ENCODE peak calls at places on chromosomes 5 and 9, in four cellular contexts. One of them, this sample, is unnamed.
A peak's percentile ranks its signal among the peaks of the same experiment; 100 is the strongest.

GRCh38 chr5:14082523-14082922 is 60.6 kb upstream of the TRIO start:
- DNase-seq in gastrocnemius medialis: no peak
- DNase-seq in uterus: no peak
- DNase-seq in tibial nerve: no peak
- DNase-seq in this sample: no peak

GRCh38 chr5:175124251-175124813 is 319.6 kb downstream of the DRD1 start:
- DNase-seq in tibial nerve: no peak
- DNase-seq in gastrocnemius medialis: no peak
- DNase-seq in uterus: no peak
- DNase-seq in this sample: peak; percentile 77

GRCh38 chr9:126986506-126986951 is 71.9 kb downstream of the RALGPS1 start:
- DNase-seq in tibial nerve: no peak
- DNase-seq in uterus: no peak
- DNase-seq in gastrocnemius medialis: no peak
- DNase-seq in this sample: no peak

GRCh38 chr5:57199866-57200265 is 26.0 kb downstream of the GPBP1 start:
- DNase-seq in gastrocnemius medialis: no peak
- DNase-seq in uterus: no peak
- DNase-seq in tibial nerve: no peak
- DNase-seq in this sample: no peak

GRCh38 chr5:100595152-100595811 is 60.1 kb downstream of the FAM174A start:
- DNase-seq in gastrocnemius medialis: peak; percentile 75
- DNase-seq in tibial nerve: no peak
- DNase-seq in uterus: peak; percentile 15
- DNase-seq in this sample: no peak

GRCh38 chr5:160230686-160231527 is 1.6 kb downstream of the FABP6 start:
- DNase-seq in gastrocnemius medialis: no peak
- DNase-seq in tibial nerve: no peak
- DNase-seq in uterus: no peak
- DNase-seq in this sample: no peak

GRCh38 chr5:176889321-176890280 is 9.5 kb downstream of the HK3 start:
- DNase-seq in tibial nerve: no peak
- DNase-seq in gastrocnemius medialis: no peak
- DNase-seq in uterus: no peak
- DNase-seq in this sample: no peak

GRCh38 chr9:83188272-83188671 is 125.3 kb upstream of the RASEF start:
- DNase-seq in gastrocnemius medialis: no peak
- DNase-seq in tibial nerve: no peak
- DNase-seq in uterus: no peak
- DNase-seq in this sample: no peak

GRCh38 chr5:15500326-15500958 is 462 bp downstream of the FBXL7 start:
- DNase-seq in uterus: peak; percentile 64
- DNase-seq in gastrocnemius medialis: peak; percentile 54
- DNase-seq in tibial nerve: peak; percentile 49
- DNase-seq in this sample: no peak

GRCh38 chr5:163436515-163436914 is 880 bp upstream of the CCNG1 start:
- DNase-seq in tibial nerve: no peak
- DNase-seq in gastrocnemius medialis: no peak
- DNase-seq in uterus: no peak
- DNase-seq in this sample: no peak

GRCh38 chr5:661891-662750 is 31.0 kb downstream of the TPPP start:
- DNase-seq in tibial nerve: no peak
- DNase-seq in gastrocnemius medialis: no peak
- DNase-seq in uterus: no peak
- DNase-seq in this sample: no peak

GRCh38 chr9:70553718-70554673 is 139.5 kb upstream of the KLF9 start:
- DNase-seq in gastrocnemius medialis: no peak
- DNase-seq in tibial nerve: no peak
- DNase-seq in uterus: peak; percentile 57
- DNase-seq in this sample: no peak

GRCh38 chr5:153559926-153560325 is 69.5 kb downstream of the GRIA1 start:
- DNase-seq in tibial nerve: no peak
- DNase-seq in gastrocnemius medialis: no peak
- DNase-seq in uterus: no peak
- DNase-seq in this sample: no peak

GRCh38 chr5:41858890-41859289 is 11.3 kb downstream of the OXCT1 start:
- DNase-seq in gastrocnemius medialis: no peak
- DNase-seq in uterus: no peak
- DNase-seq in tibial nerve: no peak
- DNase-seq in this sample: no peak

GRCh38 chr5:114857951-114858401 is 311.7 kb downstream of the TRIM36 start:
- DNase-seq in uterus: no peak
- DNase-seq in tibial nerve: no peak
- DNase-seq in gastrocnemius medialis: no peak
- DNase-seq in this sample: no peak

GRCh38 chr5:132389453-132390286 is 20.2 kb downstream of the SLC22A5 start:
- DNase-seq in gastrocnemius medialis: peak; percentile 61
- DNase-seq in uterus: peak; percentile 72
- DNase-seq in tibial nerve: no peak
- DNase-seq in this sample: peak; percentile 89

GRCh38 chr9:14098102-14098501 is 215.8 kb downstream of the NFIB start:
- DNase-seq in uterus: no peak
- DNase-seq in gastrocnemius medialis: no peak
- DNase-seq in tibial nerve: no peak
- DNase-seq in this sample: no peak

GRCh38 chr9:133490201-133490681 is 11.3 kb upstream of the SLC2A6 start:
- DNase-seq in tibial nerve: no peak
- DNase-seq in gastrocnemius medialis: no peak
- DNase-seq in uterus: no peak
- DNase-seq in this sample: no peak

GRCh38 chr5:112419596-112420110 is 576 bp upstream of the EPB41L4A start:
- DNase-seq in tibial nerve: peak; percentile 36
- DNase-seq in gastrocnemius medialis: peak; percentile 27
- DNase-seq in uterus: peak; percentile 46
- DNase-seq in this sample: no peak

GRCh38 chr9:136551401-136552116 is 5.7 kb upstream of the NOTCH1 start:
- DNase-seq in gastrocnemius medialis: peak; percentile 59
- DNase-seq in tibial nerve: peak; percentile 65
- DNase-seq in uterus: peak; percentile 90
- DNase-seq in this sample: no peak

GRCh38 chr9:131530930-131531832 is at the start of gene UCK1:
- DNase-seq in uterus: peak; percentile 72
- DNase-seq in tibial nerve: peak; percentile 42
- DNase-seq in gastrocnemius medialis: peak; percentile 70
- DNase-seq in this sample: peak; percentile 94

GRCh38 chr9:92740015-92740408 is 24.6 kb downstream of the BICD2 start:
- DNase-seq in gastrocnemius medialis: no peak
- DNase-seq in uterus: no peak
- DNase-seq in tibial nerve: no peak
- DNase-seq in this sample: no peak

GRCh38 chr9:7212101-7212500 is 454.3 kb downstream of the KDM4C start:
- DNase-seq in gastrocnemius medialis: no peak
- DNase-seq in uterus: no peak
- DNase-seq in tibial nerve: no peak
- DNase-seq in this sample: no peak

GRCh38 chr5:151491059-151491458 is 43.7 kb downstream of the SLC36A1 start:
- DNase-seq in uterus: no peak
- DNase-seq in tibial nerve: no peak
- DNase-seq in gastrocnemius medialis: no peak
- DNase-seq in this sample: no peak

GRCh38 chr5:149046196-149046829 is 16.5 kb downstream of the SH3TC2 start:
- DNase-seq in uterus: no peak
- DNase-seq in gastrocnemius medialis: no peak
- DNase-seq in tibial nerve: no peak
- DNase-seq in this sample: peak; percentile 12

GRCh38 chr5:154723740-154724505 is 31.3 kb upstream of the LARP1 start:
- DNase-seq in uterus: no peak
- DNase-seq in gastrocnemius medialis: no peak
- DNase-seq in tibial nerve: no peak
- DNase-seq in this sample: no peak

GRCh38 chr9:128505414-128505765 is 871 bp downstream of the GLE1 start:
- DNase-seq in gastrocnemius medialis: no peak
- DNase-seq in uterus: no peak
- DNase-seq in tibial nerve: no peak
- DNase-seq in this sample: no peak

GRCh38 chr5:112668016-112668415 is 69.7 kb upstream of the APC start:
- DNase-seq in uterus: no peak
- DNase-seq in gastrocnemius medialis: no peak
- DNase-seq in tibial nerve: no peak
- DNase-seq in this sample: no peak

GRCh38 chr9:124820606-124821246 is 32.5 kb upstream of the WDR38 start:
- DNase-seq in uterus: no peak
- DNase-seq in gastrocnemius medialis: no peak
- DNase-seq in tibial nerve: no peak
- DNase-seq in this sample: no peak

GRCh38 chr9:20505574-20505973 is 116.7 kb downstream of the MLLT3 start:
- DNase-seq in gastrocnemius medialis: peak; percentile 22
- DNase-seq in uterus: no peak
- DNase-seq in tibial nerve: no peak
- DNase-seq in this sample: no peak

GRCh38 chr5:134079748-134080581 is 34.5 kb upstream of the TCF7 start:
- DNase-seq in tibial nerve: no peak
- DNase-seq in uterus: no peak
- DNase-seq in gastrocnemius medialis: no peak
- DNase-seq in this sample: no peak

GRCh38 chr5:43258116-43258515 is 55.1 kb downstream of the HMGCS1 start:
- DNase-seq in tibial nerve: no peak
- DNase-seq in gastrocnemius medialis: no peak
- DNase-seq in uterus: no peak
- DNase-seq in this sample: no peak

GRCh38 chr9:98192503-98193335 is at the start of gene CORO2A:
- DNase-seq in tibial nerve: peak; percentile 32
- DNase-seq in uterus: peak; percentile 49
- DNase-seq in gastrocnemius medialis: no peak
- DNase-seq in this sample: no peak
- TF ChIP-seq POLR2A in tibial nerve: peak; percentile 47
- TF ChIP-seq POLR2A in uterus: peak; percentile 51
- TF ChIP-seq POLR2A in gastrocnemius medialis: peak; percentile 9
- TF ChIP-seq POLR2A in this sample: no peak

GRCh38 chr5:140297283-140297682 is 5.6 kb downstream of the PFDN1 start:
- DNase-seq in uterus: no peak
- DNase-seq in gastrocnemius medialis: no peak
- DNase-seq in tibial nerve: no peak
- DNase-seq in this sample: no peak

GRCh38 chr5:140296289-140296688 is 6.6 kb downstream of the PFDN1 start:
- DNase-seq in tibial nerve: no peak
- DNase-seq in uterus: no peak
- DNase-seq in gastrocnemius medialis: no peak
- DNase-seq in this sample: no peak

GRCh38 chr5:140293091-140293996 is 9.6 kb downstream of the PFDN1 start:
- DNase-seq in uterus: no peak
- DNase-seq in gastrocnemius medialis: no peak
- DNase-seq in tibial nerve: no peak
- DNase-seq in this sample: no peak

GRCh38 chr5:140294753-140295152 is 8.1 kb downstream of the PFDN1 start:
- DNase-seq in tibial nerve: no peak
- DNase-seq in uterus: no peak
- DNase-seq in gastrocnemius medialis: no peak
- DNase-seq in this sample: no peak

GRCh38 chr5:140295414-140295813 is 7.5 kb downstream of the PFDN1 start:
- DNase-seq in uterus: no peak
- DNase-seq in tibial nerve: peak; percentile 70
- DNase-seq in gastrocnemius medialis: peak; percentile 82
- DNase-seq in this sample: no peak
- H3K4me1 ChIP-seq in uterus: peaks cover 13% of the 10 kb centered on the region
- H3K4me1 ChIP-seq in tibial nerve: no peaks in the 10 kb centered on the region
- H3K4me1 ChIP-seq in gastrocnemius medialis: peaks cover 84% of the 10 kb centered on the region
- H3K4me1 ChIP-seq in this sample: peaks cover 98% of the 10 kb centered on the region

DNA sequence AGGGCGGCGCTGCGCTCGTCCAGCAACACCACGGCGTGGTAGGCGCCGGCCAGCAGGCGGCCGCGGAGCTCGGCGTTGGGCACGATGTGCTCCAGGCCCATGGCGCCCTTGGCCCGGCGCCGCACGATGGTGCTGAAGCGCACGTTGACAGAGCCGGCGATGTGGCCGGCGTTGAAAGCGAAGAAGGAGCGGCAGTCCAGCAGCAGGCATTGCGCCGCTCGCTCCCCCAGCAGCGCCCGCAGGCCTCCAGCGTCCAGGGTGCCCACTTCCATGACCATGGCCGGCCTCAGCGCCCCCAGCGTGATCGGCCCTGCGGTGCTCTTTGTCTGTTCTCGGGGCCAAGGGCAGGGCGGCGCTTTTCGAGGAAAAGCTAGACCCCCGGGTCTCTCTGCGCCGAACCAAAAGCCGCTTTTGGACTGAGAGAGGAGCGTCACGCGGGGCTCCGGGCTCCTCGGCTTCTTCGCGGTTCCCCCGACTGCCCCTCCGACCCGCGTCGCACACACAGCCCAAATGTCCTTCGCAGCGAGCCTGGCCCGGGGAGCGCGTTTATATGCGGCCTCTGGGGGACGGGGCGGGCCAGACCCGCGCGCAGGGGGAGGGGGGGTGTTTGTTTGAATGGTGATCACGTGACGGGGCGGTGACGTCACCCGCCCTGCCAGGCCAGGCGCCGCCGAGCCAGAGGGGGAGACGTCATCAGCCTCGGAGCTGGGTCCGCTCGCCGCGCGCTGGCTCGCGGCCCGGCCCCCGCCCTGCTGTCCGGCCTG is at the start of gene DUSP1:
- DNase-seq in uterus: peak; percentile 100
- DNase-seq in tibial nerve: peak; percentile 100
- DNase-seq in gastrocnemius medialis: peak; percentile 99
- DNase-seq in this sample: peak; percentile 100
- TF ChIP-seq POLR2A in uterus: peak; percentile 99
- TF ChIP-seq POLR2A in tibial nerve: peak; percentile 99
- TF ChIP-seq POLR2A in gastrocnemius medialis: no peak
- TF ChIP-seq POLR2A in this sample: peak; percentile 100

GRCh38 chr9:107577140-107577776 is 87.7 kb upstream of the KLF4 start:
- DNase-seq in uterus: no peak
- DNase-seq in tibial nerve: no peak
- DNase-seq in gastrocnemius medialis: no peak
- DNase-seq in this sample: no peak
- H3K4me1 ChIP-seq in uterus: no peaks in the 10 kb centered on the region
- H3K4me1 ChIP-seq in tibial nerve: no peaks in the 10 kb centered on the region
- H3K4me1 ChIP-seq in gastrocnemius medialis: peaks cover 5% of the 10 kb centered on the region
- H3K4me1 ChIP-seq in this sample: no peaks in the 10 kb centered on the region

DNA sequence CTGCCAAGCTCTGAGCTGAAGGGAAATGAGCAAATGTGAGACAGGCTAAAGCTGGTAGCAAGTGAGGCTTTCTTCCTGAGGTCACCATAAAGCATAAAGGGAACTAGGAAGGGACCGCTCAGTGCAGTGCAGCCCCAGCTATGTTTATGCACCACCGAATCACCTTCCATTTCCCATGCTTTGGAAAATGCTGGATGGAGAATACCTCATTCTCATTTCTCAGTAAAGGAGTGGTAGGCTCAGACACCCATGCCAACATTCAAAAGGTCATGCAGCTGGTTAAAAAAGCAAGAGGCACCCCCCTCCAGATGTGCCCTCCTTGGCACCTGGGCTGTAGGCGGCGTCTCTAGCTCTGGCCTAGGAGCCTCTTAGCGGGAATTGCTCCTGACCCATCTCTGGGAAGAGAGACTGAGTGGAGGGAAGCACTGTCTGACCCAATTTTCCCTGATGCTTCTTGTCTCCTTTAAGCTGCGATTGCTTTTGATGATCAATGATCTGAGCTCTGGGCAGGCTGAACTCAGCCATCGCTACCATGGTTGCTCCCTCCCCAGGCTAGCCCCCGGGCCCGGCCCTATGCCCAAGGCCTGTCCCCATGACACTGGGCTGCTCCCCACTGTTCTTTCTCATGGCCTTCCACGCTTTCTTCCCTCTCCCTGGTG is 58.7 kb downstream of the ZNF354C start:
- DNase-seq in tibial nerve: no peak
- DNase-seq in uterus: no peak
- DNase-seq in gastrocnemius medialis: no peak
- DNase-seq in this sample: peak; percentile 57
- TF ChIP-seq POLR2A in tibial nerve: no peak
- TF ChIP-seq POLR2A in uterus: no peak
- TF ChIP-seq POLR2A in gastrocnemius medialis: no peak
- TF ChIP-seq POLR2A in this sample: no peak

GRCh38 chr5:68229416-68229815 is 13.9 kb downstream of the PIK3R1 start:
- DNase-seq in uterus: no peak
- DNase-seq in tibial nerve: no peak
- DNase-seq in gastrocnemius medialis: no peak
- DNase-seq in this sample: no peak
- H3K4me1 ChIP-seq in uterus: peaks cover 7% of the 10 kb centered on the region
- H3K4me1 ChIP-seq in tibial nerve: peaks cover 3% of the 10 kb centered on the region
- H3K4me1 ChIP-seq in gastrocnemius medialis: peaks cover 70% of the 10 kb centered on the region
- H3K4me1 ChIP-seq in this sample: peaks cover 100% of the 10 kb centered on the region